ENCODE peak calls at places on chromosomes 11 and 22, in seven cellular contexts. One of them, this sample, is unnamed.

GRCh38 chr11:575324-575995 is 810 bp upstream of the PHRF1 start:
- DNase-seq in CD4-positive, alpha-beta T cell: no peak
- DNase-seq in HCT116: peak; percentile 24
- DNase-seq in psoas muscle: no peak
- DNase-seq in AG09309: no peak
- DNase-seq in WERI-Rb-1: peak; percentile 76
- DNase-seq in IMR-90: no peak
- DNase-seq in this sample: no peak

GRCh38 chr22:24432059-24432853 is 4.9 kb downstream of the ADORA2A start:
- DNase-seq in psoas muscle: no peak
- DNase-seq in AG09309: no peak
- DNase-seq in IMR-90: peak; percentile 16
- DNase-seq in CD4-positive, alpha-beta T cell: no peak
- DNase-seq in HCT116: no peak
- DNase-seq in WERI-Rb-1: no peak
- DNase-seq in this sample: no peak

GRCh38 chr22:46053563-46054090 is 76.7 kb upstream of the WNT7B start:
- DNase-seq in AG09309: no peak
- DNase-seq in WERI-Rb-1: no peak
- DNase-seq in psoas muscle: peak; percentile 78
- DNase-seq in CD4-positive, alpha-beta T cell: peak; percentile 30
- DNase-seq in HCT116: no peak
- DNase-seq in IMR-90: peak; percentile 38
- DNase-seq in this sample: peak; percentile 56

GRCh38 chr11:131043251-131043650 is 127.0 kb upstream of the SNX19 start:
- DNase-seq in AG09309: no peak
- DNase-seq in CD4-positive, alpha-beta T cell: no peak
- DNase-seq in WERI-Rb-1: no peak
- DNase-seq in psoas muscle: no peak
- DNase-seq in IMR-90: no peak
- DNase-seq in HCT116: no peak
- DNase-seq in this sample: no peak

GRCh38 chr22:41762980-41763779 is 37.3 kb upstream of the CCDC134 start:
- DNase-seq in CD4-positive, alpha-beta T cell: no peak
- DNase-seq in psoas muscle: no peak
- DNase-seq in AG09309: no peak
- DNase-seq in IMR-90: no peak
- DNase-seq in HCT116: peak; percentile 28
- DNase-seq in WERI-Rb-1: peak; percentile 70
- DNase-seq in this sample: peak; percentile 20

GRCh38 chr11:33160147-33160546 is 1.1 kb downstream of the CSTF3 start:
- DNase-seq in CD4-positive, alpha-beta T cell: no peak
- DNase-seq in WERI-Rb-1: no peak
- DNase-seq in HCT116: no peak
- DNase-seq in psoas muscle: no peak
- DNase-seq in AG09309: no peak
- DNase-seq in IMR-90: peak; percentile 62
- DNase-seq in this sample: no peak

GRCh38 chr11:12800032-12800671 is 125.9 kb downstream of the TEAD1 start:
- DNase-seq in CD4-positive, alpha-beta T cell: no peak
- DNase-seq in IMR-90: peak; percentile 81
- DNase-seq in WERI-Rb-1: peak; percentile 82
- DNase-seq in AG09309: no peak
- DNase-seq in HCT116: peak; percentile 74
- DNase-seq in psoas muscle: no peak
- DNase-seq in this sample: no peak

GRCh38 chr22:41687901-41688364 is 734 bp downstream of the SNU13 start:
- DNase-seq in AG09309: no peak
- DNase-seq in IMR-90: peak; percentile 22
- DNase-seq in HCT116: no peak
- DNase-seq in psoas muscle: no peak
- DNase-seq in CD4-positive, alpha-beta T cell: no peak
- DNase-seq in WERI-Rb-1: no peak
- DNase-seq in this sample: no peak

GRCh38 chr11:85823816-85824215 is 12.9 kb upstream of the SYTL2 start:
- DNase-seq in WERI-Rb-1: no peak
- DNase-seq in CD4-positive, alpha-beta T cell: peak; percentile 59
- DNase-seq in AG09309: no peak
- DNase-seq in IMR-90: peak; percentile 46
- DNase-seq in HCT116: no peak
- DNase-seq in psoas muscle: no peak
- DNase-seq in this sample: peak; percentile 44

GRCh38 chr11:30960387-30960992 is 374.3 kb upstream of the MPPED2 start:
- DNase-seq in AG09309: peak; percentile 7
- DNase-seq in CD4-positive, alpha-beta T cell: no peak
- DNase-seq in psoas muscle: no peak
- DNase-seq in HCT116: peak; percentile 35
- DNase-seq in WERI-Rb-1: peak; percentile 11
- DNase-seq in IMR-90: peak; percentile 47
- DNase-seq in this sample: no peak

GRCh38 chr22:27480487-27480886 is 321.1 kb downstream of the MN1 start:
- DNase-seq in IMR-90: no peak
- DNase-seq in WERI-Rb-1: no peak
- DNase-seq in CD4-positive, alpha-beta T cell: no peak
- DNase-seq in psoas muscle: no peak
- DNase-seq in HCT116: no peak
- DNase-seq in AG09309: no peak
- DNase-seq in this sample: no peak

GRCh38 chr11:8025123-8025522 is 38.0 kb downstream of the EIF3F start:
- DNase-seq in HCT116: no peak
- DNase-seq in psoas muscle: no peak
- DNase-seq in IMR-90: peak; percentile 46
- DNase-seq in WERI-Rb-1: no peak
- DNase-seq in CD4-positive, alpha-beta T cell: no peak
- DNase-seq in AG09309: no peak
- DNase-seq in this sample: no peak

GRCh38 chr11:23280088-23280487 is 419.8 kb upstream of the CCDC179 start:
- DNase-seq in WERI-Rb-1: no peak
- DNase-seq in psoas muscle: no peak
- DNase-seq in IMR-90: peak; percentile 76
- DNase-seq in HCT116: no peak
- DNase-seq in CD4-positive, alpha-beta T cell: no peak
- DNase-seq in AG09309: no peak
- DNase-seq in this sample: no peak

GRCh38 chr11:109236696-109237095 is 185.3 kb upstream of the C11orf87 start:
- DNase-seq in HCT116: no peak
- DNase-seq in CD4-positive, alpha-beta T cell: no peak
- DNase-seq in IMR-90: no peak
- DNase-seq in WERI-Rb-1: no peak
- DNase-seq in psoas muscle: no peak
- DNase-seq in AG09309: no peak
- DNase-seq in this sample: no peak

GRCh38 chr22:39477542-39477941 is 20.7 kb downstream of the MGAT3 start:
- DNase-seq in psoas muscle: no peak
- DNase-seq in WERI-Rb-1: no peak
- DNase-seq in HCT116: no peak
- DNase-seq in CD4-positive, alpha-beta T cell: no peak
- DNase-seq in AG09309: no peak
- DNase-seq in IMR-90: no peak
- DNase-seq in this sample: no peak

GRCh38 chr11:71114124-71114851 is 138.1 kb downstream of the SHANK2 start:
- DNase-seq in HCT116: no peak
- DNase-seq in AG09309: no peak
- DNase-seq in psoas muscle: no peak
- DNase-seq in WERI-Rb-1: no peak
- DNase-seq in CD4-positive, alpha-beta T cell: no peak
- DNase-seq in IMR-90: no peak
- DNase-seq in this sample: no peak
- TF ChIP-seq CTCF in HCT116: no peak
- TF ChIP-seq CTCF in AG09309: no peak
- TF ChIP-seq CTCF in psoas muscle: no peak
- TF ChIP-seq CTCF in WERI-Rb-1: no peak
- TF ChIP-seq CTCF in CD4-positive, alpha-beta T cell: no peak
- TF ChIP-seq CTCF in IMR-90: no peak
- TF ChIP-seq CTCF in this sample: no peak

GRCh38 chr11:96050435-96051182 is 126.7 kb upstream of the MTMR2 start:
- DNase-seq in IMR-90: peak; percentile 86
- DNase-seq in AG09309: no peak
- DNase-seq in WERI-Rb-1: peak; percentile 38
- DNase-seq in psoas muscle: no peak
- DNase-seq in HCT116: no peak
- DNase-seq in CD4-positive, alpha-beta T cell: no peak
- DNase-seq in this sample: no peak
- TF ChIP-seq CTCF in IMR-90: no peak
- TF ChIP-seq CTCF in AG09309: no peak
- TF ChIP-seq CTCF in WERI-Rb-1: peak; percentile 24
- TF ChIP-seq CTCF in psoas muscle: no peak
- TF ChIP-seq CTCF in HCT116: no peak
- TF ChIP-seq CTCF in CD4-positive, alpha-beta T cell: no peak
- TF ChIP-seq CTCF in this sample: no peak

DNA sequence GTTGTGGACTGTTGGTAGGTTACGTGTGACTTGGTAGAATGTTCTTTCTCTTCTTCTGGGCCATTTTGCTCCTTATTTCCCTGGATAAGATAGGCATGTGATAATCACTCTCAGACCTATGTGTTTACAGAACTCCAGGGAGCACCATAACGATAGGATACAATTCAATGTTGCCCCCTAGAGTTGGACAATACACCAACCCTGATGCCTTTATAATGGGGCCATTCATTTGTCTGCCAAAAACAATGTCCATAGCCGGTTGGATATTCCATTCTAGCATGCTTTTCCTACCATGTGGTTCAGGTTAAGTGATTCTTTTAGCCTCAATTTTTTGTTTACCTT is 60.5 kb downstream of the APIP start:
- DNase-seq in IMR-90: no peak
- DNase-seq in WERI-Rb-1: no peak
- DNase-seq in AG09309: no peak
- DNase-seq in HCT116: no peak
- DNase-seq in psoas muscle: no peak
- DNase-seq in CD4-positive, alpha-beta T cell: no peak
- DNase-seq in this sample: no peak
- TF ChIP-seq CTCF in IMR-90: no peak
- TF ChIP-seq CTCF in WERI-Rb-1: no peak
- TF ChIP-seq CTCF in AG09309: no peak
- TF ChIP-seq CTCF in HCT116: no peak
- TF ChIP-seq CTCF in psoas muscle: no peak
- TF ChIP-seq CTCF in CD4-positive, alpha-beta T cell: no peak
- TF ChIP-seq CTCF in this sample: no peak

GRCh38 chr11:102661040-102661439 is 35.9 kb upstream of the MMP20 start:
- DNase-seq in psoas muscle: no peak
- DNase-seq in WERI-Rb-1: no peak
- DNase-seq in CD4-positive, alpha-beta T cell: no peak
- DNase-seq in AG09309: no peak
- DNase-seq in HCT116: no peak
- DNase-seq in IMR-90: no peak
- DNase-seq in this sample: no peak

GRCh38 chr11:102669664-102670063 is 35.9 kb downstream of the MMP27 start:
- DNase-seq in CD4-positive, alpha-beta T cell: no peak
- DNase-seq in IMR-90: peak; percentile 42
- DNase-seq in HCT116: no peak
- DNase-seq in WERI-Rb-1: no peak
- DNase-seq in AG09309: no peak
- DNase-seq in psoas muscle: no peak
- DNase-seq in this sample: no peak

GRCh38 chr11:102662607-102663006 is 37.5 kb upstream of the MMP20 start:
- DNase-seq in CD4-positive, alpha-beta T cell: no peak
- DNase-seq in IMR-90: no peak
- DNase-seq in HCT116: no peak
- DNase-seq in WERI-Rb-1: no peak
- DNase-seq in AG09309: no peak
- DNase-seq in psoas muscle: no peak
- DNase-seq in this sample: no peak

GRCh38 chr11:102664001-102664752 is 39.0 kb upstream of the MMP20 start:
- DNase-seq in psoas muscle: no peak
- DNase-seq in HCT116: peak; percentile 13
- DNase-seq in CD4-positive, alpha-beta T cell: no peak
- DNase-seq in AG09309: no peak
- DNase-seq in IMR-90: no peak
- DNase-seq in WERI-Rb-1: peak; percentile 16
- DNase-seq in this sample: no peak

DNA sequence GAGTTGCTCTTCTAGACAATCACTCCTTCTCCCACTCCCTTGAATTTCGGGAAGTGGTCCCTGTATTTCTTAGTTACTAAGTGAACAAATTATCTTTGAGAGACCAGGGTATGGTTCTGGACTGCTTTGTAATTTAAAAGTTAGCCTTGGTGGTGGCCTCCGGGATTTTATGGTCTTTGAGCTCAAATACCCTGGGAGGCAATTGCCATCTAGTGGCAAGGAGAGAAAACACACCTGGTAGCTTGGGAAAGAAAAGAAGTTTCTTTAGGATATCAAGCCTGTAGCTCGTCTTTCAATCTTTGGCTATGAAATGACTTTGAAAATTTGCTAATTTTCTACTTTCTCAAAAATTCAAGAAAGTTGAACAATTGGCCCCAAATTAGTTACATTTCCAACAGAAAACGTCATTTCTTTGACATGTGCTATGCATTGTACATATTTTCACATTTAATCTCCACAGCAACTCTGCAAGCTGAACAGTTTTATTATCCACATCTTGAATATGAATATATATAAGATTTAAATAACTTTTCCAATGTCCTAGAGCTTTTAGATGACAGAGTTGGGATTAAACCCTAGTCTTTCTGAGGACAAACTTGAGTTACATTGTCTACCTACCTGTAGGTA is 39.1 kb downstream of the MMP27 start:
- DNase-seq in CD4-positive, alpha-beta T cell: no peak
- DNase-seq in WERI-Rb-1: peak; percentile 24
- DNase-seq in HCT116: peak; percentile 37
- DNase-seq in psoas muscle: no peak
- DNase-seq in AG09309: peak; percentile 8
- DNase-seq in IMR-90: peak; percentile 60
- DNase-seq in this sample: no peak
- TF ChIP-seq CTCF in CD4-positive, alpha-beta T cell: peak; percentile 86
- TF ChIP-seq CTCF in WERI-Rb-1: peak; percentile 62
- TF ChIP-seq CTCF in HCT116: peak; percentile 91
- TF ChIP-seq CTCF in psoas muscle: peak; percentile 60
- TF ChIP-seq CTCF in AG09309: peak; percentile 80
- TF ChIP-seq CTCF in IMR-90: peak; percentile 92
- TF ChIP-seq CTCF in this sample: peak; percentile 58

DNA sequence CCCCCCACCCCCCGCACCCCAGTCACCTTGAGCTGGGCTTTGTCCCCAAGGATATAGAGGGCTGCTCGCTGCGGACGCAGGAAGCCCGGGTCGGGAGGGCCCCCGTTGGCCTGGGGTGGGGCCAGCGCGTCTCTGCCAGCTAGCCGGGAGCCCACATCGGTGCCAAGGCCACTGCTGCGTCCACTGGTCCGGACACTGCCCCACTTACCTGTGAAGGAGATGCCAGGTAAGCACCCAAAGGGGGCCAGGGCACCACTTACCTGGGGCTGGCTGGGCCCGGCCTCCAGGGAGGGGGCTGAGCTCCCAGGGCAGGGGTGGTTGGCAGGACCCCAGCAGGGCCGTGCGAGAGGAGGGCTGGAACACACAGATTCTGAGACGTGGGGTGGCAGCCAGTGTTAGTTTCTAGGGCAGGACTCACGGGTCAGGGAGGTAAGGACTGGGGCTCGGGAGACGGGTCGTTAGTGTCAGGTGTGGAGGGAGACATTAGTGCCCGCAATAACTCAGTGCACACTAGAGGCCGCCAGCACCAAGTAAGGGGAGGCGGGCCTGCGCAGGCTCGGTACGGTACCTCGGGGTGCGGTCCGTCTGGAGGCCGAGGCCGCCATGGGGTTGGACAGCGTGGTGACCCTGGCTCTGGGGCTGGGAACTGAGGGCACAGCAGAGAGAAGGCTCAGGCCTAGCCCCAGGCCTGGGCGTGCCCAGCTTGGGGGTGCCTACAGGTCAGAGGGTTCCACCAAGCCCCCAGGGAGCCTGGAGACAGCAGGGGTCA is 18.2 kb downstream of the SBF1 start:
- DNase-seq in HCT116: no peak
- DNase-seq in AG09309: no peak
- DNase-seq in WERI-Rb-1: peak; percentile 50
- DNase-seq in IMR-90: no peak
- DNase-seq in psoas muscle: no peak
- DNase-seq in CD4-positive, alpha-beta T cell: no peak
- DNase-seq in this sample: no peak
- TF ChIP-seq CTCF in HCT116: peak; percentile 29
- TF ChIP-seq CTCF in AG09309: no peak
- TF ChIP-seq CTCF in WERI-Rb-1: peak; percentile 63
- TF ChIP-seq CTCF in IMR-90: peak; percentile 12
- TF ChIP-seq CTCF in psoas muscle: no peak
- TF ChIP-seq CTCF in CD4-positive, alpha-beta T cell: no peak
- TF ChIP-seq CTCF in this sample: no peak